ENCODE peak calls at places on chromosomes 5 and 9, in eight cellular contexts. One of them, this sample, is unnamed.

GRCh38 chr5:73446631-73447233 is 1.8 kb downstream of the FOXD1 start:
- DNase-seq in WTC11: peak
- DNase-seq in PC-9: no peak
- DNase-seq in astrocyte of the spinal cord: peak
- DNase-seq in AG04450: no peak
- DNase-seq in CD8-positive, alpha-beta T cell: no peak
- DNase-seq in neural progenitor cell: peak
- DNase-seq in mammary epithelial cell: no peak
- DNase-seq in this sample: no peak

GRCh38 chr9:118463419-118463818 is 759.2 kb downstream of the TLR4 start:
- DNase-seq in astrocyte of the spinal cord: no peak
- DNase-seq in AG04450: no peak
- DNase-seq in WTC11: no peak
- DNase-seq in PC-9: no peak
- DNase-seq in CD8-positive, alpha-beta T cell: no peak
- DNase-seq in mammary epithelial cell: no peak
- DNase-seq in neural progenitor cell: no peak
- DNase-seq in this sample: no peak

GRCh38 chr5:53820802-53821171 is 260.3 kb downstream of the NDUFS4 start:
- DNase-seq in astrocyte of the spinal cord: no peak
- DNase-seq in CD8-positive, alpha-beta T cell: no peak
- DNase-seq in PC-9: no peak
- DNase-seq in mammary epithelial cell: no peak
- DNase-seq in AG04450: no peak
- DNase-seq in neural progenitor cell: no peak
- DNase-seq in WTC11: no peak
- DNase-seq in this sample: no peak

GRCh38 chr5:151222769-151223446 is 984 bp downstream of the CCDC69 start:
- DNase-seq in WTC11: peak
- DNase-seq in astrocyte of the spinal cord: no peak
- DNase-seq in neural progenitor cell: no peak
- DNase-seq in AG04450: no peak
- DNase-seq in PC-9: no peak
- DNase-seq in CD8-positive, alpha-beta T cell: no peak
- DNase-seq in mammary epithelial cell: no peak
- DNase-seq in this sample: no peak

GRCh38 chr9:131323629-131324028 is 34.1 kb downstream of the PLPP7 start:
- DNase-seq in AG04450: no peak
- DNase-seq in CD8-positive, alpha-beta T cell: no peak
- DNase-seq in neural progenitor cell: no peak
- DNase-seq in PC-9: no peak
- DNase-seq in WTC11: no peak
- DNase-seq in mammary epithelial cell: no peak
- DNase-seq in astrocyte of the spinal cord: no peak
- DNase-seq in this sample: no peak

GRCh38 chr5:109614316-109614715 is 75.4 kb upstream of the MAN2A1 start:
- DNase-seq in WTC11: no peak
- DNase-seq in CD8-positive, alpha-beta T cell: no peak
- DNase-seq in mammary epithelial cell: no peak
- DNase-seq in neural progenitor cell: no peak
- DNase-seq in AG04450: no peak
- DNase-seq in astrocyte of the spinal cord: no peak
- DNase-seq in PC-9: no peak
- DNase-seq in this sample: no peak

GRCh38 chr9:70805953-70806352 is 315.5 kb downstream of the TRPM3 start:
- DNase-seq in PC-9: no peak
- DNase-seq in AG04450: no peak
- DNase-seq in mammary epithelial cell: no peak
- DNase-seq in neural progenitor cell: peak
- DNase-seq in astrocyte of the spinal cord: no peak
- DNase-seq in WTC11: no peak
- DNase-seq in CD8-positive, alpha-beta T cell: no peak
- DNase-seq in this sample: no peak

GRCh38 chr9:124452841-124453585 is 2.8 kb downstream of the ADGRD2 start:
- DNase-seq in mammary epithelial cell: no peak
- DNase-seq in astrocyte of the spinal cord: no peak
- DNase-seq in CD8-positive, alpha-beta T cell: no peak
- DNase-seq in WTC11: no peak
- DNase-seq in PC-9: no peak
- DNase-seq in neural progenitor cell: no peak
- DNase-seq in AG04450: no peak
- DNase-seq in this sample: no peak

GRCh38 chr5:65032250-65032649 is 263.5 kb downstream of the CWC27 start:
- DNase-seq in AG04450: peak
- DNase-seq in CD8-positive, alpha-beta T cell: no peak
- DNase-seq in WTC11: no peak
- DNase-seq in astrocyte of the spinal cord: peak
- DNase-seq in mammary epithelial cell: no peak
- DNase-seq in neural progenitor cell: no peak
- DNase-seq in PC-9: no peak
- DNase-seq in this sample: no peak

GRCh38 chr5:139950436-139950835 is 92.7 kb downstream of the NRG2 start:
- DNase-seq in astrocyte of the spinal cord: no peak
- DNase-seq in CD8-positive, alpha-beta T cell: no peak
- DNase-seq in AG04450: no peak
- DNase-seq in PC-9: no peak
- DNase-seq in mammary epithelial cell: no peak
- DNase-seq in neural progenitor cell: no peak
- DNase-seq in WTC11: no peak
- DNase-seq in this sample: no peak

GRCh38 chr5:163807781-163808180 is 302.4 kb downstream of the MAT2B start:
- DNase-seq in neural progenitor cell: no peak
- DNase-seq in astrocyte of the spinal cord: peak
- DNase-seq in AG04450: peak
- DNase-seq in mammary epithelial cell: no peak
- DNase-seq in PC-9: no peak
- DNase-seq in WTC11: no peak
- DNase-seq in CD8-positive, alpha-beta T cell: no peak
- DNase-seq in this sample: no peak

GRCh38 chr5:65778126-65778525 is 56.1 kb downstream of the NLN start:
- DNase-seq in PC-9: no peak
- DNase-seq in WTC11: no peak
- DNase-seq in neural progenitor cell: no peak
- DNase-seq in AG04450: no peak
- DNase-seq in astrocyte of the spinal cord: no peak
- DNase-seq in CD8-positive, alpha-beta T cell: no peak
- DNase-seq in mammary epithelial cell: no peak
- DNase-seq in this sample: no peak

GRCh38 chr5:111774525-111774924 is 17.5 kb upstream of the NREP start:
- DNase-seq in CD8-positive, alpha-beta T cell: no peak
- DNase-seq in astrocyte of the spinal cord: peak
- DNase-seq in mammary epithelial cell: peak
- DNase-seq in AG04450: no peak
- DNase-seq in PC-9: no peak
- DNase-seq in WTC11: peak
- DNase-seq in neural progenitor cell: peak
- DNase-seq in this sample: no peak

GRCh38 chr5:111777382-111777781 is 20.4 kb upstream of the NREP start:
- DNase-seq in astrocyte of the spinal cord: no peak
- DNase-seq in mammary epithelial cell: no peak
- DNase-seq in WTC11: no peak
- DNase-seq in neural progenitor cell: no peak
- DNase-seq in AG04450: no peak
- DNase-seq in PC-9: no peak
- DNase-seq in CD8-positive, alpha-beta T cell: no peak
- DNase-seq in this sample: no peak

GRCh38 chr5:111775224-111775623 is 18.2 kb upstream of the NREP start:
- DNase-seq in CD8-positive, alpha-beta T cell: no peak
- DNase-seq in AG04450: no peak
- DNase-seq in PC-9: no peak
- DNase-seq in astrocyte of the spinal cord: no peak
- DNase-seq in neural progenitor cell: no peak
- DNase-seq in WTC11: no peak
- DNase-seq in mammary epithelial cell: no peak
- DNase-seq in this sample: no peak

GRCh38 chr5:111776903-111777302 is 19.9 kb upstream of the NREP start:
- DNase-seq in neural progenitor cell: no peak
- DNase-seq in WTC11: no peak
- DNase-seq in mammary epithelial cell: no peak
- DNase-seq in AG04450: no peak
- DNase-seq in CD8-positive, alpha-beta T cell: no peak
- DNase-seq in PC-9: no peak
- DNase-seq in astrocyte of the spinal cord: no peak
- DNase-seq in this sample: no peak

GRCh38 chr5:111772456-111772855 is 15.5 kb upstream of the NREP start:
- DNase-seq in astrocyte of the spinal cord: no peak
- DNase-seq in WTC11: peak
- DNase-seq in CD8-positive, alpha-beta T cell: no peak
- DNase-seq in PC-9: no peak
- DNase-seq in neural progenitor cell: peak
- DNase-seq in mammary epithelial cell: no peak
- DNase-seq in AG04450: no peak
- DNase-seq in this sample: no peak
- TF ChIP-seq CTCF in astrocyte of the spinal cord: no peak
- TF ChIP-seq CTCF in WTC11: no peak
- TF ChIP-seq CTCF in CD8-positive, alpha-beta T cell: no peak
- TF ChIP-seq CTCF in PC-9: no peak
- TF ChIP-seq CTCF in neural progenitor cell: peak
- TF ChIP-seq CTCF in mammary epithelial cell: no peak
- TF ChIP-seq CTCF in AG04450: no peak
- TF ChIP-seq CTCF in this sample: no peak

GRCh38 chr5:138712324-138712723 is 40.9 kb upstream of the CTNNA1 start:
- DNase-seq in astrocyte of the spinal cord: no peak
- DNase-seq in CD8-positive, alpha-beta T cell: no peak
- DNase-seq in AG04450: no peak
- DNase-seq in neural progenitor cell: no peak
- DNase-seq in WTC11: no peak
- DNase-seq in mammary epithelial cell: no peak
- DNase-seq in PC-9: no peak
- DNase-seq in this sample: no peak
- TF ChIP-seq CTCF in astrocyte of the spinal cord: no peak
- TF ChIP-seq CTCF in CD8-positive, alpha-beta T cell: no peak
- TF ChIP-seq CTCF in AG04450: no peak
- TF ChIP-seq CTCF in neural progenitor cell: no peak
- TF ChIP-seq CTCF in WTC11: no peak
- TF ChIP-seq CTCF in mammary epithelial cell: no peak
- TF ChIP-seq CTCF in PC-9: no peak
- TF ChIP-seq CTCF in this sample: no peak

GRCh38 chr9:123267481-123268239 is 726 bp downstream of the STRBP start:
- DNase-seq in WTC11: peak
- DNase-seq in astrocyte of the spinal cord: no peak
- DNase-seq in neural progenitor cell: peak
- DNase-seq in PC-9: peak
- DNase-seq in CD8-positive, alpha-beta T cell: no peak
- DNase-seq in AG04450: no peak
- DNase-seq in mammary epithelial cell: no peak
- DNase-seq in this sample: peak

GRCh38 chr9:123269316-123269715 is 930 bp upstream of the STRBP start:
- DNase-seq in PC-9: no peak
- DNase-seq in mammary epithelial cell: no peak
- DNase-seq in neural progenitor cell: no peak
- DNase-seq in WTC11: peak
- DNase-seq in CD8-positive, alpha-beta T cell: no peak
- DNase-seq in astrocyte of the spinal cord: no peak
- DNase-seq in AG04450: no peak
- DNase-seq in this sample: no peak

GRCh38 chr9:123268950-123269302 is 540 bp upstream of the STRBP start:
- DNase-seq in PC-9: no peak
- DNase-seq in neural progenitor cell: no peak
- DNase-seq in AG04450: no peak
- DNase-seq in astrocyte of the spinal cord: no peak
- DNase-seq in mammary epithelial cell: no peak
- DNase-seq in CD8-positive, alpha-beta T cell: no peak
- DNase-seq in WTC11: no peak
- DNase-seq in this sample: no peak

GRCh38 chr9:123266655-123267421 is 1.5 kb downstream of the STRBP start:
- DNase-seq in CD8-positive, alpha-beta T cell: no peak
- DNase-seq in PC-9: no peak
- DNase-seq in astrocyte of the spinal cord: no peak
- DNase-seq in neural progenitor cell: no peak
- DNase-seq in WTC11: no peak
- DNase-seq in AG04450: no peak
- DNase-seq in mammary epithelial cell: no peak
- DNase-seq in this sample: no peak

DNA sequence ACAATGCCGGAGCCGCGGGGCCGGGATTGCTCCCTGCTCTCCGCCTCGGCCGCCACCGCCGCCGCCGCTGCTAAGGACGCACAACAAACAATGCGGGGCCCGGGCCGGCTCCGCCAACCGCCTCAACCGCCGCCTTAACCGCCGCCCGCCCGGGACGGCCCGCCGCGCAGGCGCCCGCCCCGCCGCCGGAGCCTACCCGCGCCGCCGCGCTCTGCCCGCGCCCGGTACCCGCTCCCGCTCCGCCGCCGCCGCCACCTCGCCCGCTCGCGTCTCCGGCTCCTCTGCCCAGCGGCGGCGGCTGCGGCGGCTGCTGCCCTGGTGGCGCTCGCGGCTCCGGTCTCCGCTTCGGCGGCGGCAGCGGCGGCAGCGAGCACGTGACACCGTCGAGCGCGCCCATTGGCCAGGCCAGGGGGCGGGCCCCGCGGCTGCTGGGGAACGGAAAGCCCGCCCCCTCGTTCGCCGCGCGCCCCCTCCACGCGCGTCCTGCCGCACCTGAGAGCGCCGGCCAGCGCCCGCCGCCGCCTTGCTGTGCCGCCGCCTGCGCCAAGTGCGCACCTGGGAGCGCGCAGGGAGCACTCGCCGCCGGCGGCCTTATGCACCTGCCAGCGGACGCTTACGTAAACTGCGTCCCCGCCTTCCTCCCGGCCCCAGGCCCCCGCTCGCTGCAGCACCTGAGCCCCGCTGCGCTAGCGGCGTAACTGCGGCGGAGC is at the start of gene STRBP:
- DNase-seq in CD8-positive, alpha-beta T cell: peak
- DNase-seq in mammary epithelial cell: peak
- DNase-seq in WTC11: peak
- DNase-seq in PC-9: peak
- DNase-seq in AG04450: peak
- DNase-seq in astrocyte of the spinal cord: peak
- DNase-seq in neural progenitor cell: peak
- DNase-seq in this sample: peak
- TF ChIP-seq CTCF in CD8-positive, alpha-beta T cell: no peak
- TF ChIP-seq CTCF in mammary epithelial cell: no peak
- TF ChIP-seq CTCF in WTC11: no peak
- TF ChIP-seq CTCF in PC-9: no peak
- TF ChIP-seq CTCF in AG04450: no peak
- TF ChIP-seq CTCF in astrocyte of the spinal cord: no peak
- TF ChIP-seq CTCF in neural progenitor cell: no peak
- TF ChIP-seq CTCF in this sample: no peak

DNA sequence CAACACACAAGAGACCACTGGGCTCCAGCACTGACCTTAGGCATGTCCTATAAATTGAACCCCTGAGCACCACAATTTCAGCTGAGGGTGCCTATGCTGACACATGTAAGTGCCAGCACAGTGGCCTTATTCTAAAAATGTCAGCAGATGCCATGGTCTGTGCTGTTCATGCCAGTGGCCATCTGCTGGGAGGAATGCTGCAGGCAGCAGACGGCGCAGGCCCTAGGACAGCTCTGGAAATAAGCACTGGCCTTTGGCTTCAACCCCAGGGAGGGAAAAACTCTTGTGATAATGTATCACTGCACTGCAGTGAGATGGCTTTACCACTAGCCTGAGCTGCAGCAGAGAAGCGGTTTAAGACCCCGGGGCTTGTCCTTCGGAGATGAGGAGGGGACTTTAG is 98.5 kb downstream of the SYK start:
- DNase-seq in CD8-positive, alpha-beta T cell: no peak
- DNase-seq in WTC11: no peak
- DNase-seq in astrocyte of the spinal cord: no peak
- DNase-seq in mammary epithelial cell: no peak
- DNase-seq in neural progenitor cell: peak
- DNase-seq in PC-9: no peak
- DNase-seq in AG04450: no peak
- DNase-seq in this sample: no peak
- TF ChIP-seq CTCF in CD8-positive, alpha-beta T cell: no peak
- TF ChIP-seq CTCF in WTC11: no peak
- TF ChIP-seq CTCF in astrocyte of the spinal cord: no peak
- TF ChIP-seq CTCF in mammary epithelial cell: no peak
- TF ChIP-seq CTCF in neural progenitor cell: peak
- TF ChIP-seq CTCF in PC-9: no peak
- TF ChIP-seq CTCF in AG04450: peak
- TF ChIP-seq CTCF in this sample: peak

This sample was measured in endothelial cell.